ENCODE peak calls at places on chromosomes 3 and 15, in nine cellular contexts. B is NCI-H2171; V is Right ventricle myocardium superior; L is heart right ventricle; Y is KBM-7; M is central memory CD4-positive, alpha-beta T cell; I is foreskin fibroblast; T is AG08396; G is cardiac fibroblast. F is an unnamed sample.

GRCh38 chr15:96356494-96357455 is 26.3 kb downstream of the NR2F2 start:
- DNase-seq in B (peak), V (peak), L (peak), Y (peak), M (peak), I (peak), T (peak), G (peak), F (peak)

GRCh38 chr3:50330330-50330729 is 2.3 kb upstream of the TUSC2 start:
- DNase-seq in B (no peak), V (no peak), L (no peak), Y (no peak), M (no peak), I (no peak), T (no peak), G (no peak), F (no peak)

GRCh38 chr15:68818088-68818670 is 2.5 kb downstream of the ANP32A start:
- DNase-seq in B (peak), V (peak), L (peak), Y (peak), M (peak), I (peak), T (peak), G (peak), F (peak)

GRCh38 chr3:113912551-113913246 is 35.1 kb upstream of the ZDHHC23 start:
- DNase-seq in B (peak), V (no peak), L (no peak), Y (peak), M (peak), I (peak), T (peak), G (peak), F (peak)

GRCh38 chr3:183032904-183033555 is 52.7 kb upstream of the DCUN1D1 start:
- DNase-seq in B (no peak), V (no peak), L (no peak), Y (no peak), M (no peak), I (no peak), T (no peak), G (no peak), F (no peak)

GRCh38 chr3:12947504-12948369 is 106.4 kb upstream of the RPL32 start:
- DNase-seq in B (no peak), V (peak), L (no peak), Y (peak), M (no peak), I (peak), T (peak), G (peak), F (peak)

GRCh38 chr3:184154909-184155643 is at the start of gene DVL3:
- DNase-seq in B (peak), V (peak), L (peak), Y (peak), M (peak), I (peak), T (peak), G (peak), F (peak)

GRCh38 chr15:66644000-66644787 is 57.8 kb upstream of the SMAD6 start:
- DNase-seq in B (no peak), V (no peak), L (no peak), Y (no peak), M (no peak), I (no peak), T (no peak), G (peak), F (no peak)

GRCh38 chr3:98734311-98734710 is 28.8 kb upstream of the ST3GAL6 start:
- DNase-seq in B (no peak), V (no peak), L (no peak), Y (no peak), M (no peak), I (no peak), T (no peak), G (no peak), F (no peak)

GRCh38 chr3:59862686-59863085 is 812.9 kb upstream of the CFAP20DC start:
- DNase-seq in B (no peak), V (no peak), L (no peak), Y (no peak), M (no peak), I (no peak), T (no peak), G (peak), F (peak)

GRCh38 chr15:48695088-48695834 is 49.8 kb upstream of the FBN1 start:
- DNase-seq in B (no peak), V (no peak), L (no peak), Y (no peak), M (no peak), I (peak), T (peak), G (peak), F (peak)

GRCh38 chr3:107897471-107898180 is 193.2 kb downstream of the CD47 start:
- DNase-seq in B (no peak), V (no peak), L (no peak), Y (peak), M (no peak), I (no peak), T (no peak), G (no peak), F (peak)

GRCh38 chr15:31157644-31158069 is 56.1 kb upstream of the TRPM1 start:
- DNase-seq in B (no peak), V (no peak), L (no peak), Y (no peak), M (no peak), I (no peak), T (no peak), G (no peak), F (no peak)

GRCh38 chr3:184296616-184297015 is 2.4 kb upstream of the PSMD2 start:
- DNase-seq in B (no peak), V (no peak), L (no peak), Y (no peak), M (no peak), I (no peak), T (no peak), G (no peak), F (no peak)

GRCh38 chr3:149269687-149270086 is 48.1 kb upstream of the CP start:
- DNase-seq in B (no peak), V (no peak), L (no peak), Y (no peak), M (no peak), I (no peak), T (no peak), G (no peak), F (no peak)

GRCh38 chr15:63178034-63178433 is 11.4 kb upstream of the RAB8B start:
- DNase-seq in B (peak), V (no peak), L (no peak), Y (no peak), M (no peak), I (no peak), T (no peak), G (peak), F (no peak)

GRCh38 chr3:42159706-42160472 is 68.7 kb downstream of the TRAK1 start:
- DNase-seq in B (no peak), V (peak), L (no peak), Y (peak), M (peak), I (peak), T (peak), G (peak), F (no peak)

GRCh38 chr3:46682974-46683373 is 10.5 kb downstream of the ALS2CL start:
- DNase-seq in B (no peak), V (no peak), L (no peak), Y (no peak), M (no peak), I (no peak), T (no peak), G (no peak), F (no peak)

GRCh38 chr15:60766391-60767128 is 287.6 kb upstream of the ICE2 start:
- DNase-seq in B (no peak), V (no peak), L (no peak), Y (no peak), M (no peak), I (no peak), T (no peak), G (no peak), F (no peak)

GRCh38 chr3:9316881-9317341 is 45.9 kb upstream of the THUMPD3 start:
- DNase-seq in B (no peak), V (peak), L (peak), Y (no peak), M (no peak), I (peak), T (peak), G (peak), F (peak)

GRCh38 chr3:72391659-72392058 is 456.6 kb downstream of the SHQ1 start:
- DNase-seq in B (no peak), V (no peak), L (no peak), Y (no peak), M (no peak), I (no peak), T (no peak), G (no peak), F (no peak)